ENCODE peak calls at places on chromosome 7, in six cellular contexts. Z, R, U, E, O and L are unnamed samples.

GRCh38 chr7:155829796-155830470 is 17.7 kb upstream of the SHH start:
- DNase-seq in U (no peak), R (no peak), O (no peak), E (no peak), Z (no peak), L (no peak)

GRCh38 chr7:77651544-77652162 is 44.6 kb upstream of the RSBN1L start:
- DNase-seq in R (no peak), O (peak), Z (no peak), E (no peak), U (no peak), L (no peak)

GRCh38 chr7:40827217-40828085 is 692.6 kb downstream of the SUGCT start:
- DNase-seq in Z (peak), O (no peak), U (no peak), E (no peak), R (no peak), L (no peak)

GRCh38 chr7:55345292-55345691 is 19.8 kb upstream of the LANCL2 start:
- DNase-seq in R (no peak), E (no peak), Z (no peak), O (no peak), U (no peak), L (no peak)

GRCh38 chr7:90625051-90625450 is 28.9 kb downstream of the CDK14 start:
- DNase-seq in R (no peak), Z (no peak), U (no peak), E (no peak), O (no peak), L (no peak)

GRCh38 chr7:107834401-107834800 is 31.4 kb upstream of the SLC26A3 start:
- DNase-seq in R (no peak), E (no peak), O (no peak), U (no peak), Z (no peak), L (no peak)

GRCh38 chr7:33928986-33929385 is 23.6 kb downstream of the BMPER start:
- DNase-seq in R (no peak), O (no peak), E (no peak), Z (peak), U (no peak), L (no peak)

GRCh38 chr7:1889556-1890181 is 219.6 kb downstream of the ELFN1 start:
- DNase-seq in R (no peak), U (no peak), Z (no peak), E (no peak), O (no peak), L (no peak)

GRCh38 chr7:55185941-55186609 is 167.3 kb downstream of the EGFR start:
- DNase-seq in O (no peak), E (no peak), R (no peak), Z (peak), U (no peak), L (no peak)

GRCh38 chr7:80900583-80901576 is 18.0 kb downstream of the SEMA3C start:
- DNase-seq in Z (no peak), R (no peak), O (peak), E (no peak), U (no peak), L (no peak)

GRCh38 chr7:83640731-83641533 is 8.0 kb downstream of the SEMA3E start:
- DNase-seq in R (no peak), E (no peak), O (no peak), U (no peak), Z (no peak), L (no peak)

GRCh38 chr7:91554893-91555292 is 290.7 kb downstream of the FZD1 start:
- DNase-seq in U (no peak), E (no peak), Z (no peak), O (no peak), R (no peak), L (no peak)

GRCh38 chr7:1854521-1855395 is 184.7 kb downstream of the ELFN1 start:
- DNase-seq in O (no peak), E (peak), U (no peak), R (no peak), Z (no peak), L (no peak)

GRCh38 chr7:130996841-130997231 is 262.8 kb upstream of the KLF14 start:
- DNase-seq in E (no peak), Z (no peak), O (peak), R (no peak), U (peak), L (peak)

GRCh38 chr7:106794276-106795136 is 70.6 kb upstream of the PIK3CG start:
- DNase-seq in E (no peak), Z (no peak), R (no peak), O (no peak), U (no peak), L (no peak)

GRCh38 chr7:78218051-78218450 is 419.5 kb downstream of the PHTF2 start:
- DNase-seq in R (no peak), Z (no peak), U (no peak), O (no peak), E (no peak), L (no peak)

GRCh38 chr7:29371472-29371871 is 176.9 kb downstream of the CHN2 start:
- DNase-seq in E (no peak), R (no peak), Z (no peak), O (no peak), U (no peak), L (no peak)

GRCh38 chr7:120996333-120996982 is 7.9 kb downstream of the CPED1 start:
- DNase-seq in E (peak), Z (peak), R (peak), U (peak), O (peak), L (peak)

GRCh38 chr7:94276797-94277196 is 117.9 kb upstream of the COL1A2 start:
- DNase-seq in R (no peak), Z (no peak), E (no peak), O (no peak), U (no peak), L (no peak)

GRCh38 chr7:138316421-138317043 is 143.5 kb upstream of the TRIM24 start:
- DNase-seq in O (no peak), E (no peak), R (no peak), U (no peak), Z (no peak), L (no peak)

GRCh38 chr7:133703547-133703946 is 423.6 kb upstream of the LRGUK start:
- DNase-seq in R (no peak), O (no peak), U (no peak), E (no peak), Z (no peak), L (no peak)

GRCh38 chr7:92179393-92179924 is 517 bp upstream of the LRRD1 start:
- DNase-seq in R (no peak), Z (no peak), E (peak), U (no peak), O (no peak), L (no peak)

GRCh38 chr7:45027774-45028114 is 27.7 kb downstream of the CCM2 start:
- DNase-seq in O (no peak), U (no peak), R (no peak), E (no peak), Z (no peak), L (no peak)

GRCh38 chr7:95840953-95841950 is 68.9 kb downstream of the DYNC1I1 start:
- DNase-seq in U (no peak), E (no peak), Z (no peak), R (no peak), O (no peak), L (no peak)

GRCh38 chr7:130380121-130380860 is at the start of gene CPA1:
- DNase-seq in O (no peak), U (no peak), R (no peak), Z (no peak), E (no peak), L (no peak)

GRCh38 chr7:1700536-1701333 is 30.7 kb downstream of the ELFN1 start:
- DNase-seq in R (no peak), U (no peak), E (no peak), O (no peak), Z (no peak), L (no peak)

GRCh38 chr7:150781016-150781415 is 19.1 kb downstream of the TMEM176B start:
- DNase-seq in U (no peak), O (no peak), E (no peak), Z (no peak), R (no peak), L (no peak)

GRCh38 chr7:64045301-64046040 is at the start of gene ZNF727:
- DNase-seq in O (peak), E (peak), Z (peak), R (peak), U (peak), L (peak)

GRCh38 chr7:105838273-105839141 is 37.9 kb downstream of the ATXN7L1 start:
- DNase-seq in E (no peak), R (no peak), Z (no peak), U (no peak), O (peak), L (peak)

GRCh38 chr7:11192506-11192905 is 218.8 kb downstream of the PHF14 start:
- DNase-seq in O (no peak), U (no peak), R (no peak), Z (no peak), E (no peak), L (no peak)

GRCh38 chr7:604884-605531 is 85.4 kb upstream of the PDGFA start:
- DNase-seq in R (no peak), O (no peak), U (no peak), Z (no peak), E (peak), L (no peak)
- H3K27ac ChIP-seq in R (peak), O (peak), U (peak), Z (peak), E (peak), L (peak)

GRCh38 chr7:99928188-99928587 is 1.2 kb downstream of the GJC3 start:
- DNase-seq in R (no peak), Z (no peak), E (no peak), O (no peak), U (no peak), L (no peak)

GRCh38 chr7:99929730-99930053 is 272 bp upstream of the GJC3 start:
- DNase-seq in U (no peak), R (no peak), Z (no peak), E (no peak), O (no peak), L (no peak)

GRCh38 chr7:99927536-99927935 is 1.9 kb downstream of the GJC3 start:
- DNase-seq in Z (no peak), O (no peak), E (no peak), U (no peak), R (no peak), L (no peak)

GRCh38 chr7:99930376-99930775 is 956 bp upstream of the GJC3 start:
- DNase-seq in U (no peak), Z (no peak), E (no peak), O (no peak), R (no peak), L (no peak)

DNA sequence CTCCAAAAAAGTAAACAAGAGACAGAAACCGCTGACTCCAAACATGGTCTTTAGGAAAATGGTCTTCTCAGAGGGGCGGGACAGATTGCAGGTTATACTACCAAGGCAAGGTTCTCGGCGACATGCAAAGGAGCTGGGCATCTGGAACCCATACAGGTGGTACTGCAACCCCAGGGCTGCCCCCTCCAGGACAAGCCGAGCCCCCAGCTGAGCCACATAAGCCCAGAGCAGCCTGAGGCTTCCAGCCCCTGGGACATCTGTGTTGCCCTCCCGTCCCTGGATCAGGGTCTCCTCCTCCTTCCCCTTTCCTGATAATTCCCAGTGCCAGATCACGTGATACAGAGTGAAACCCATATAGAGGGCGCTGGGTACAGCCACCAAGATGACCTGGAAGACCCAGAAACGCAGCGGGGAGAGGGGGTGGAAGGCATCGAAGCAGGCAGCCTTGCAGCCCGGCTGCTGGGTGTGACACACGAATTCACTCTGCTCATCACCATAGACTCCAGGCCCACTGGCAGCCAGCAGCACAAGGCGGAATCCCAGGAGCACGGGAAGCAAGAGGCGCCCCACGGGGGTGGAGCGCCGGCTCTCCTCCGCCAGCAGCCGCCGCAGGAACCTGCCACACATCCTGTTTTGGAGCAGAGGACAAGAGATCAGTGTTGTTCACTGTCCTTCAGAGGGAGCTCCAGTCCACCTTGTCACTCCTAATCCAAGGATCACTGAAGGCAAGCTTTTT is at the start of gene GJC3:
- DNase-seq in E (peak), O (peak), U (peak), Z (peak), R (no peak), L (peak)
- H3K27ac ChIP-seq in E (no peak), O (no peak), U (peak), Z (peak), R (no peak), L (peak)

GRCh38 chr7:37927739-37928444 is 7.5 kb downstream of the EPDR1 start:
- DNase-seq in Z (no peak), U (no peak), O (no peak), R (no peak), E (no peak), L (no peak)
- H3K27ac ChIP-seq in Z (no peak), U (no peak), O (no peak), R (no peak), E (peak), L (no peak)

GRCh38 chr7:143408686-143409551 is at the start of gene EPHA1:
- DNase-seq in R (no peak), Z (no peak), U (peak), O (peak), E (no peak), L (peak)
- H3K27ac ChIP-seq in R (no peak), Z (no peak), U (peak), O (peak), E (no peak), L (no peak)